ENCODE peak calls at places on chromosomes 3 and 15, in nine cellular contexts. P, X, G, F, U, E, R, O and V are unnamed samples.

GRCh38 chr3:178419078-178419477 is 117.2 kb upstream of the KCNMB2 start:
- DNase-seq in P (no peak), X (no peak), G (no peak), F (no peak), U (no peak), E (peak; percentile 27), R (no peak), O (no peak), V (no peak)

GRCh38 chr15:71447328-71448250 is 332.3 kb downstream of the THSD4 start:
- DNase-seq in P (no peak), X (no peak), G (peak; percentile 26), F (peak; percentile 74), U (no peak), E (peak; percentile 81), R (peak; percentile 78), O (peak; percentile 69), V (no peak)

GRCh38 chr3:129013491-129013891 is 12.4 kb downstream of the EFCC1 start:
- DNase-seq in P (peak; percentile 17), X (no peak), G (no peak), F (no peak), U (no peak), E (peak; percentile 40), R (no peak), O (no peak), V (no peak)

GRCh38 chr3:77707271-77707670 is 667.4 kb downstream of the ROBO2 start:
- DNase-seq in P (no peak), X (no peak), G (peak; percentile 64), F (no peak), U (no peak), E (no peak), R (no peak), O (no peak), V (no peak)

GRCh38 chr15:100096700-100097099 is 245.1 kb downstream of the ADAMTS17 start:
- DNase-seq in P (peak; percentile 54), X (no peak), G (no peak), F (no peak), U (no peak), E (no peak), R (peak; percentile 6), O (no peak), V (no peak)

GRCh38 chr3:57627976-57628375 is 30.8 kb upstream of the ARF4 start:
- DNase-seq in P (no peak), X (no peak), G (no peak), F (no peak), U (no peak), E (no peak), R (no peak), O (no peak), V (no peak)

GRCh38 chr3:171412054-171412453 is 48.2 kb downstream of the TNIK start:
- DNase-seq in P (no peak), X (no peak), G (no peak), F (no peak), U (no peak), E (no peak), R (no peak), O (no peak), V (no peak)

GRCh38 chr3:115792206-115792955 is 169.1 kb downstream of the GAP43 start:
- DNase-seq in P (no peak), X (peak; percentile 53), G (peak; percentile 40), F (no peak), U (no peak), E (peak; percentile 72), R (no peak), O (no peak), V (peak; percentile 67)

GRCh38 chr15:68550498-68551295 is 28.1 kb upstream of the CORO2B start:
- DNase-seq in P (peak; percentile 59), X (peak; percentile 53), G (peak; percentile 60), F (peak; percentile 37), U (peak; percentile 66), E (peak; percentile 71), R (peak; percentile 67), O (peak; percentile 48), V (peak; percentile 76)

GRCh38 chr3:29381595-29381994 is 100.7 kb downstream of the RBMS3 start:
- DNase-seq in P (no peak), X (no peak), G (no peak), F (no peak), U (no peak), E (no peak), R (no peak), O (no peak), V (no peak)

GRCh38 chr3:29385056-29385455 is 104.2 kb downstream of the RBMS3 start:
- DNase-seq in P (no peak), X (no peak), G (peak; percentile 18), F (no peak), U (no peak), E (no peak), R (no peak), O (no peak), V (no peak)

GRCh38 chr3:29382845-29383244 is 102.0 kb downstream of the RBMS3 start:
- DNase-seq in P (no peak), X (no peak), G (no peak), F (no peak), U (no peak), E (no peak), R (no peak), O (no peak), V (no peak)

GRCh38 chr3:29382399-29382798 is 101.5 kb downstream of the RBMS3 start:
- DNase-seq in P (no peak), X (no peak), G (peak; percentile 4), F (no peak), U (no peak), E (no peak), R (no peak), O (no peak), V (no peak)

DNA sequence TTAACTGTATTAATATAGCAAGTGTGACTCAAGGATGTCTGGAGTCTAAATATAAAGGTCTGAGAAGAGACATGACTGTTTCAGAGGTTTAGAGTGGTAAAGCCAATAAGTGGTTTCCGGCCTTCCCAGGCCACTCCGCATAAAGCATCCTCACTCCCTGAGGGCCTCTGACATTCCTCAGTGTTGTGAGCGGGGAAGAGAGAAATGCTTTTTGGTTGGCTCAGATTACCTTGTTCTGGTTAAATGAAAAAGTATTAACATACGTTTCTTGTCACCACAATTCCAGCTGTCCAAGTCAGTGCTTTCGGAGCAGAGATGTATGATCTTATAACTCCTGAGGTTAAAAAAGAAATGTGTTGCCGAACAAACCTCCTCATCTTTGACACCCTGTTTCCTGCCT is 103.8 kb downstream of the RBMS3 start:
- DNase-seq in P (no peak), X (no peak), G (peak; percentile 38), F (peak; percentile 19), U (no peak), E (no peak), R (peak; percentile 52), O (no peak), V (no peak)
- H3K27ac ChIP-seq in P (no peak overlapping the region), X (no peak overlapping the region), G (peak overlapping the region; percentile 31), F (no peak overlapping the region), U (no peak overlapping the region), E (no peak overlapping the region), R (peak overlapping the region; percentile 59), O (no peak overlapping the region), V (no peak overlapping the region)

GRCh38 chr3:101687142-101687931 is 819 bp upstream of the RPL24 start:
- DNase-seq in P (no peak), X (no peak), G (no peak), F (peak; percentile 15), U (no peak), E (peak; percentile 35), R (peak; percentile 48), O (no peak), V (no peak)
- H3K4me1 ChIP-seq in P (peaks cover 18% of the 10 kb centered on the region), X (peaks cover 24% of the 10 kb centered on the region), G (peaks cover 6% of the 10 kb centered on the region), F (peaks cover 17% of the 10 kb centered on the region), U (peaks cover 4% of the 10 kb centered on the region), E (peaks cover 26% of the 10 kb centered on the region), R (no peaks in the 10 kb centered on the region), O (peaks cover 9% of the 10 kb centered on the region), V (peaks cover 34% of the 10 kb centered on the region)

DNA sequence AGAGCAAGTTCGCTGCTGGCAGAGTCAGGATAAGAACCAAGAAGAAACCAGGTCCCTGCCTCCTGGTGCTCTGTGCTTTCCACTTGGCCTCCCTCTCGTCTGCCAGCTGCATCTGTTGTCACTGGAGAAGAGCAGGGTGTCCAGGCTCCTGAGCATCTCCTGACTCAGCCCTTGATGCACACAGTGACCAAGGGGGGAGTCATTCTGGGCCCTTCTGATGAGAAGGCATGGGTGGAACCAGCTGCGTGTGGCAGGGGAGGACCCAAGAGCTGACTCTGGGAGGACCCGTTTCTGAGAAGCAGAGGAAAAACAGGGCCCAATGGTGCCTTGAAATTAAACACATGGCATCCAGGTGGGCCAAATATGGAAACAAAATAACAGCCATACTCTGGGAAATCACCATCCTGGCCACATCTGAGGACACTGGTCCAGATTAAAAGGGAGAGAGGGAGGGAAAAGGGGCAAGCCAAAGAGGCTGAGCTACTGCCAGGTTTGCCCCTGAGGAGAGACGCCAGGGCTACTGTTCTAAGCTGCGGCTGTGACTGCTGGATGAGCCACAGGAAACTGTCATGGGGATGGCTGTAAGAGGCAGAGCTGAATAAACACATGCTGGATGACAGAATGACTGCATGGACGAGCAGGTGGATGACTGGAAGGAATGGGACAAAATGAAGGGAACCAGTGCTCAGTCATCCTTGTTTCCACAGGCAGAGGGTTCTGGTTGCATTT is 58.1 kb upstream of the CA12 start:
- DNase-seq in P (no peak), X (no peak), G (no peak), F (no peak), U (no peak), E (no peak), R (no peak), O (no peak), V (no peak)
- H3K27ac ChIP-seq in P (no peak overlapping the region), X (no peak overlapping the region), G (no peak overlapping the region), F (no peak overlapping the region), U (no peak overlapping the region), E (no peak overlapping the region), R (no peak overlapping the region), O (no peak overlapping the region), V (no peak overlapping the region)

DNA sequence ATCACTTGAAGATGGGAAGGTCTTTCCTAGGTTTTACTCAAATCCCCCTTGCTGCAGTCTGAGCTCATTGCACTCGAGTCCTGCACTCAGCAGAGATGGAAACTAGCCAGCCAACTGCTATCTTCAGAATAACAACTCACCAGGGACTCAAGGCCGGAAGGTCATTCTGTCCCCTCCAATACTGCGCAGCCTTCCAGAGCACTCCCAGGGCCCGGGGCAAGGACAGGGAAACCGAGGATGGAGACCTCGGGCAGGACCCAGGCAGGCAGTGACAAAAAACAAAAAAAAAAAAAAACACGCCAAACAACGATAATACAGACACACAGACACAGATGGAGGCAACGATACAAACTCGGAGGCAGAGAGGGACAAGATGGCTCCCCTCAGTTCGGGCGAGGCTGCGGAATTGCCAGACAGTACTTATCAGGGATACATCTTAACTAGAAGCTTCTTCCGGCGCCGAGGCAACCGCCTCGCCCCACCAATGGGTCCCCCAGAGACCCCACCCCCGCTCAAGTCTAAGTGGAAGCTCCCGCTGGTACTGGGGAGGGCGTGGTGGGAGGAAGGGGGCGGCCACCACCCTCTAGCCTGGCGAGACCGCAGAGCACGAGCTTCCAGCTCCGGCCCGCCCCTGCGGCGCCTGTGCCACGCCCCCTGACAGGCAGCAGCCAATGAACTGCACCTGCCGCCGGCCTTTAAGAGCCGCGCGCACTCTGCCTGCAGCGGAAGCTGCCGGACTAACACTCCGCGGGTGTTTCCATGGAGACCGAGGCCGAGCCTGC is 7.0 kb upstream of the MAP1A start:
- DNase-seq in P (peak; percentile 100), X (peak; percentile 96), G (peak; percentile 98), F (peak; percentile 92), U (peak; percentile 99), E (peak; percentile 96), R (peak; percentile 93), O (peak; percentile 93), V (peak; percentile 97)
- H3K4me1 ChIP-seq in P (peaks cover 7% of the 10 kb centered on the region), X (peaks cover 17% of the 10 kb centered on the region), G (peaks cover 32% of the 10 kb centered on the region), F (peaks cover 29% of the 10 kb centered on the region), U (peaks cover 20% of the 10 kb centered on the region), E (peaks cover 18% of the 10 kb centered on the region), R (no peaks in the 10 kb centered on the region), O (peaks cover 21% of the 10 kb centered on the region), V (peaks cover 21% of the 10 kb centered on the region)